ENCODE peak calls at places on chromosomes 13 and 19, in five cellular contexts. F is CD4-positive, CD25-positive, alpha-beta regulatory T cell; Q is stomach; I is HAP-1; N is neural progenitor cell. W is an unnamed sample.

GRCh38 chr19:4584670-4585460 is 25.4 kb upstream of the SEMA6B start:
- DNase-seq in F (no peak), Q (no peak), I (no peak), N (peak; percentile 91), W (no peak)

GRCh38 chr19:33114302-33114701 is 17.6 kb upstream of the WDR88 start:
- DNase-seq in F (no peak), Q (no peak), I (no peak), N (no peak), W (no peak)

GRCh38 chr13:39612023-39612637 is 9.1 kb upstream of the LHFPL6 start:
- DNase-seq in F (peak; percentile 38), Q (peak; percentile 71), I (peak; percentile 81), N (peak; percentile 82), W (peak; percentile 65)

GRCh38 chr13:99322297-99323103 is 15.3 kb upstream of the GPR183 start:
- DNase-seq in F (peak; percentile 21), Q (no peak), I (no peak), N (no peak), W (no peak)

GRCh38 chr13:40352385-40352778 is 314.1 kb downstream of the FOXO1 start:
- DNase-seq in F (no peak), Q (no peak), I (no peak), N (no peak), W (no peak)

GRCh38 chr19:13060233-13060963 is 42.3 kb downstream of the LYL1 start:
- DNase-seq in F (no peak), Q (no peak), I (peak; percentile 28), N (peak; percentile 63), W (no peak)

GRCh38 chr13:23455401-23456185 is 22.1 kb upstream of the SACS start:
- DNase-seq in F (no peak), Q (no peak), I (no peak), N (no peak), W (no peak)

GRCh38 chr13:51590966-51591627 is 6.8 kb downstream of the WDFY2 start:
- DNase-seq in F (no peak), Q (peak; percentile 41), I (no peak), N (no peak), W (peak; percentile 20)

GRCh38 chr13:44906758-44907157 is 82.5 kb downstream of the NUFIP1 start:
- DNase-seq in F (no peak), Q (peak; percentile 69), I (peak; percentile 29), N (no peak), W (no peak)

GRCh38 chr19:53634768-53635167 is 3.0 kb downstream of the DPRX start:
- DNase-seq in F (no peak), Q (no peak), I (no peak), N (no peak), W (no peak)

GRCh38 chr13:19052931-19053330 is 128.7 kb downstream of the TUBA3C start:
- DNase-seq in F (no peak), Q (no peak), I (no peak), N (no peak), W (no peak)
- H3K9me3 ChIP-seq in F (no peaks in the 10 kb centered on the region), Q (no peaks in the 10 kb centered on the region), I (no peaks in the 10 kb centered on the region), N (peaks cover 8% of the 10 kb centered on the region), W (no peaks in the 10 kb centered on the region)

DNA sequence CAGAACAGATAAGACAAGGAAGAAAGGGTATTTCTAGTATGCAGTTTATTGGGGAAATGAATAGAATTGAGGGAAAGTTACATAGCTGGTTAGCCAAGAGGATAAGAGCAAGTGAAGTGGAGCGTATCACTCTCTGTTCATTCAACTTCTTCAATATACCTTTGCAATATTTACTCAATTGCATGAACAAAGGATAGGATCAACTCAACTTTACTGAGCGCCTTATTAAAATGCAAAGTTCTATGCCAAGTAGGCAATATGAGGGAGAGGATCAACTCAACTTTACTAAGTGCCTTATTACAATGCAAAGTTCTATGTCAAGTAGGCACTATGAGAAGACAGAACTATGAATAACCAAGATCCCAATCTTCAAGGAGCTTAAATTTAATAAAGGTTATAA is 43.9 kb downstream of the ZC3H13 start:
- DNase-seq in F (no peak), Q (no peak), I (peak; percentile 75), N (no peak), W (no peak)
- H3K36me3 ChIP-seq in F (peaks cover 48% of the 10 kb centered on the region), Q (peaks cover 78% of the 10 kb centered on the region), I (peaks cover 3% of the 10 kb centered on the region), N (peaks cover 32% of the 10 kb centered on the region), W (no peaks in the 10 kb centered on the region)

GRCh38 chr19:37537391-37537947 is 30.7 kb downstream of the ZNF793 start:
- DNase-seq in F (no peak), Q (no peak), I (no peak), N (no peak), W (no peak)
- H3K9me3 ChIP-seq in F (peaks cover 97% of the 10 kb centered on the region), Q (peaks cover 48% of the 10 kb centered on the region), I (peaks cover 7% of the 10 kb centered on the region), N (peaks cover 42% of the 10 kb centered on the region), W (peaks cover 44% of the 10 kb centered on the region)

GRCh38 chr13:111282425-111282824 is 38.0 kb upstream of the TEX29 start:
- DNase-seq in F (no peak), Q (no peak), I (no peak), N (no peak), W (no peak)

GRCh38 chr13:111284579-111284978 is 35.9 kb upstream of the TEX29 start:
- DNase-seq in F (no peak), Q (no peak), I (no peak), N (no peak), W (no peak)

GRCh38 chr13:111283457-111283856 is 37.0 kb upstream of the TEX29 start:
- DNase-seq in F (no peak), Q (no peak), I (no peak), N (no peak), W (no peak)

GRCh38 chr13:111282997-111283396 is 37.4 kb upstream of the TEX29 start:
- DNase-seq in F (no peak), Q (no peak), I (no peak), N (no peak), W (no peak)

GRCh38 chr13:111283991-111284390 is 36.5 kb upstream of the TEX29 start:
- DNase-seq in F (no peak), Q (no peak), I (no peak), N (no peak), W (no peak)
- H3K36me3 ChIP-seq in F (peaks cover 93% of the 10 kb centered on the region), Q (peaks cover 88% of the 10 kb centered on the region), I (peaks cover 35% of the 10 kb centered on the region), N (no peaks in the 10 kb centered on the region), W (no peaks in the 10 kb centered on the region)

GRCh38 chr19:19873381-19873780 is 7.7 kb downstream of the ZNF253 start:
- DNase-seq in F (no peak), Q (no peak), I (no peak), N (no peak), W (no peak)
- H3K9me3 ChIP-seq in F (peaks cover 74% of the 10 kb centered on the region), Q (peaks cover 2% of the 10 kb centered on the region), I (peaks cover 2% of the 10 kb centered on the region), N (peaks cover 12% of the 10 kb centered on the region), W (peaks cover 8% of the 10 kb centered on the region)

GRCh38 chr13:56713656-56714055 is 427.1 kb upstream of the PRR20A start:
- DNase-seq in F (no peak), Q (no peak), I (no peak), N (no peak), W (no peak)
- H3K36me3 ChIP-seq in F (no peaks in the 10 kb centered on the region), Q (no peaks in the 10 kb centered on the region), I (no peaks in the 10 kb centered on the region), N (no peaks in the 10 kb centered on the region), W (no peaks in the 10 kb centered on the region)

GRCh38 chr19:27773318-27774094 is 1439.4 kb downstream of the UQCRFS1 start:
- DNase-seq in F (no peak), Q (no peak), I (no peak), N (no peak), W (no peak)

GRCh38 chr19:27776020-27776419 is 1436.9 kb downstream of the UQCRFS1 start:
- DNase-seq in F (no peak), Q (no peak), I (no peak), N (no peak), W (peak; percentile 50)

GRCh38 chr19:27775395-27775794 is 1437.6 kb downstream of the UQCRFS1 start:
- DNase-seq in F (no peak), Q (no peak), I (no peak), N (no peak), W (no peak)

GRCh38 chr19:27774337-27774736 is 1438.6 kb downstream of the UQCRFS1 start:
- DNase-seq in F (no peak), Q (no peak), I (no peak), N (no peak), W (peak; percentile 47)

GRCh38 chr19:27774827-27775226 is 1438.1 kb downstream of the UQCRFS1 start:
- DNase-seq in F (no peak), Q (no peak), I (peak; percentile 17), N (no peak), W (peak; percentile 63)
- H3K9me3 ChIP-seq in F (peaks cover 76% of the 10 kb centered on the region), Q (peaks cover 14% of the 10 kb centered on the region), I (no peaks in the 10 kb centered on the region), N (peaks cover 14% of the 10 kb centered on the region), W (peaks cover 7% of the 10 kb centered on the region)

W was measured in Caco-2.